ENCODE peak calls at places on chromosomes 4 and X, in seven cellular contexts. G is stimulated activated CD4-positive, alpha-beta T cell treated with anti-CD3 and anti-CD28 coated beads, Interleukin-1b, Interleukin-23, amount 100 ng/mL, for 4 hours; Y is activated CD4-positive, alpha-beta T cell treated with anti-CD3 and anti-CD28 coated beads, Interleukin-2, amount 50 U/mL, for 24 hours; Z is GM18507; K is non-pigmented ciliary epithelial cell; I is HEK293T; R is HT-29. F is an unnamed sample.

GRCh38 chrX:100864967-100865366 is 9.2 kb downstream of the NOX1 start:
- DNase-seq in R (no peak), K (no peak), I (no peak), G (no peak), Z (no peak), Y (no peak), F (no peak)

GRCh38 chr4:99402765-99403164 is 32.4 kb downstream of the ADH7 start:
- DNase-seq in R (no peak), I (no peak), K (no peak), G (no peak), Y (no peak), Z (no peak), F (no peak)

GRCh38 chr4:1463088-1463926 is 57.1 kb upstream of the NKX1-1 start:
- DNase-seq in Y (no peak), K (peak; percentile 8), R (no peak), I (no peak), Z (no peak), G (no peak), F (peak; percentile 0)

GRCh38 chr4:115674485-115674884 is 561.1 kb upstream of the NDST4 start:
- DNase-seq in R (no peak), Y (no peak), Z (no peak), G (no peak), K (no peak), I (no peak), F (no peak)

GRCh38 chrX:47166126-47166525 is 21.1 kb downstream of the RBM10 start:
- DNase-seq in K (no peak), Y (no peak), Z (no peak), G (no peak), R (no peak), I (no peak), F (no peak)

GRCh38 chr4:57110635-57111546 is 706 bp upstream of the IGFBP7 start:
- DNase-seq in K (no peak), Z (no peak), G (no peak), I (no peak), Y (no peak), R (no peak), F (peak; percentile 26)

GRCh38 chrX:101485212-101486064 is at the start of gene ARMCX4:
- DNase-seq in Y (peak; percentile 10), Z (no peak), G (peak; percentile 21), R (no peak), I (no peak), K (no peak), F (no peak)

GRCh38 chr4:111174331-111174730 is 551.5 kb upstream of the PITX2 start:
- DNase-seq in Y (no peak), Z (no peak), G (no peak), I (no peak), R (no peak), K (no peak), F (no peak)

GRCh38 chrX:42807393-42807792 is 29.4 kb upstream of the PPP1R2C start:
- DNase-seq in Z (no peak), K (no peak), I (no peak), R (no peak), Y (no peak), G (no peak), F (no peak)

GRCh38 chr4:5018096-5018495 is 1.2 kb downstream of the CYTL1 start:
- DNase-seq in R (no peak), I (no peak), G (no peak), Y (no peak), Z (no peak), K (no peak), F (no peak)

GRCh38 chr4:41009411-41009810 is 204.9 kb downstream of the APBB2 start:
- DNase-seq in Z (no peak), I (no peak), Y (no peak), K (no peak), R (no peak), G (no peak), F (no peak)

GRCh38 chr4:27594917-27595316 is 734.3 kb downstream of the STIM2 start:
- DNase-seq in Z (no peak), Y (no peak), G (no peak), I (no peak), R (no peak), K (no peak), F (no peak)

GRCh38 chr4:185640809-185641675 is 105.7 kb upstream of the PDLIM3 start:
- DNase-seq in R (peak; percentile 43), I (no peak), Z (peak; percentile 11), G (no peak), K (peak; percentile 60), Y (no peak), F (peak; percentile 12)

GRCh38 chr4:20367446-20367845 is 115.7 kb downstream of the SLIT2 start:
- DNase-seq in I (no peak), Y (no peak), Z (no peak), R (no peak), G (no peak), K (no peak), F (no peak)

GRCh38 chrX:3351287-3351686 is 4.8 kb upstream of the MXRA5 start:
- DNase-seq in R (no peak), Y (no peak), Z (no peak), K (no peak), I (no peak), G (no peak), F (no peak)

GRCh38 chrX:97310373-97310772 is 426.7 kb downstream of the RPA4 start:
- DNase-seq in K (no peak), Z (no peak), R (no peak), G (no peak), I (no peak), Y (no peak), F (no peak)

GRCh38 chr4:86497131-86497530 is 97.0 kb upstream of the PTPN13 start:
- DNase-seq in K (no peak), R (no peak), Y (no peak), Z (no peak), I (no peak), G (no peak), F (no peak)

GRCh38 chr4:105135746-105136145 is 10.9 kb upstream of the TET2 start:
- DNase-seq in K (no peak), I (no peak), G (no peak), Y (no peak), R (no peak), Z (no peak), F (no peak)

GRCh38 chrX:11363069-11363594 is 69.9 kb downstream of the AMELX start:
- DNase-seq in I (no peak), G (no peak), K (no peak), Z (no peak), Y (no peak), R (no peak), F (no peak)